ENCODE peak calls at places on chromosome 18, in four cellular contexts. One of them, this sample, is unnamed.

GRCh38 chr18:58213445-58213844 is 169.4 kb downstream of the NEDD4L start:
- DNase-seq in K562: no peak
- DNase-seq in HepG2: no peak
- DNase-seq in HEK293T: no peak
- DNase-seq in this sample: no peak

GRCh38 chr18:45554070-45554767 is 61.1 kb upstream of the SLC14A2 start:
- DNase-seq in HEK293T: no peak
- DNase-seq in HepG2: no peak
- DNase-seq in K562: no peak
- DNase-seq in this sample: no peak

GRCh38 chr18:13095466-13095865 is 104.3 kb downstream of the CEP192 start:
- DNase-seq in HepG2: no peak
- DNase-seq in K562: no peak
- DNase-seq in HEK293T: no peak
- DNase-seq in this sample: no peak

GRCh38 chr18:3261393-3262233 is at the start of gene MYL12B:
- DNase-seq in K562: peak; percentile 80
- DNase-seq in HepG2: peak; percentile 72
- DNase-seq in HEK293T: peak; percentile 60
- DNase-seq in this sample: peak; percentile 78

GRCh38 chr18:9688036-9688741 is 19.9 kb upstream of the RAB31 start:
- DNase-seq in HEK293T: no peak
- DNase-seq in K562: peak; percentile 56
- DNase-seq in HepG2: no peak
- DNase-seq in this sample: no peak

GRCh38 chr18:45066868-45067267 is 386.2 kb downstream of the SETBP1 start:
- DNase-seq in HEK293T: no peak
- DNase-seq in K562: no peak
- DNase-seq in HepG2: no peak
- DNase-seq in this sample: no peak

GRCh38 chr18:22408059-22408458 is 9.7 kb downstream of the CTAGE1 start:
- DNase-seq in K562: peak; percentile 31
- DNase-seq in HepG2: no peak
- DNase-seq in HEK293T: no peak
- DNase-seq in this sample: no peak

GRCh38 chr18:2776596-2776995 is 70.2 kb upstream of the EMILIN2 start:
- DNase-seq in HepG2: no peak
- DNase-seq in K562: no peak
- DNase-seq in HEK293T: no peak
- DNase-seq in this sample: no peak

GRCh38 chr18:54023471-54023870 is 201.0 kb downstream of the MBD2 start:
- DNase-seq in HepG2: no peak
- DNase-seq in HEK293T: no peak
- DNase-seq in K562: no peak
- DNase-seq in this sample: no peak

GRCh38 chr18:5632041-5632440 is 88.2 kb upstream of the EPB41L3 start:
- DNase-seq in HEK293T: no peak
- DNase-seq in K562: no peak
- DNase-seq in HepG2: no peak
- DNase-seq in this sample: no peak

GRCh38 chr18:9898792-9899549 is 13.2 kb downstream of the TXNDC2 start:
- DNase-seq in HEK293T: no peak
- DNase-seq in K562: peak; percentile 56
- DNase-seq in HepG2: peak; percentile 75
- DNase-seq in this sample: no peak

GRCh38 chr18:56083097-56083865 is 495.3 kb upstream of the TCF4 start:
- DNase-seq in HEK293T: no peak
- DNase-seq in K562: no peak
- DNase-seq in HepG2: no peak
- DNase-seq in this sample: peak; percentile 19
- TF ChIP-seq ELF4 in HEK293T: no peak
- TF ChIP-seq ELF4 in K562: no peak
- TF ChIP-seq ELF4 in HepG2: no peak
- TF ChIP-seq ELF4 in this sample: no peak

GRCh38 chr18:31325051-31325450 is 7.1 kb downstream of the DSG1 start:
- DNase-seq in HEK293T: no peak
- DNase-seq in HepG2: no peak
- DNase-seq in K562: no peak
- DNase-seq in this sample: no peak
- TF ChIP-seq ELF4 in HEK293T: no peak
- TF ChIP-seq ELF4 in HepG2: no peak
- TF ChIP-seq ELF4 in K562: no peak
- TF ChIP-seq ELF4 in this sample: no peak

DNA sequence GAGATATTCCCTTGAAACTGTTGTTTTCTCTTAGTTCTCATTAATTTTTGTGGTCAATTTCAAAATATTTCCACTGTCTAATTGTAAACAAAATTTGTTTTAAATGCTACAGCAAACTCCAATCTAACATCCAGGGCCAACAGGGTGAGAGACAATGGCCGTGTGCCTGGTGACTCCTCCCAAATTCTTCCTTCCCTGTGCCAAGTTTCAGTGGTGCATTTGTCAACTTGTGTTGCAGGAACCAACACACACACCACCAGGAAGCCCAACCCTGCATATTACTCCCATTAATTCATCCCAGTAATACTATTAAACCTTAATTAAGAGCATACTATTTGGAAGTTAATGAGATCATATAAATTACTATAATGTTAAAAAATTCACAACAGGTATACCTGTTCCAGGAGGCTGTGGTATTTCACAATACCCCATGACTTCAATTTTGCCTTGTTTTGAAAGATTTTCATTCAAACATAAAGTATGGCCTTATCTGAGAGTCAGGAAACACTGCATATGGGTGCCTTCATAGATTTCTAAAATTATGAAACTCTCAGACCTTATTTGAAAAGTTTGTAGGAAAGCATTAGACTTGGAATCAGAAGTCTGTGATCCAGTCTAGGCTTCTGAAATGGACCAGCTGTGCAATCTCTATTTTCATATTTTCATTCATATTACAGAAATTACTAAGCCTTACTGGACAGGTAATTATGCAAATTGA is 1.1 kb downstream of the SERPINB2 start:
- DNase-seq in HEK293T: no peak
- DNase-seq in HepG2: no peak
- DNase-seq in K562: no peak
- DNase-seq in this sample: no peak
- TF ChIP-seq ELF4 in HEK293T: no peak
- TF ChIP-seq ELF4 in HepG2: no peak
- TF ChIP-seq ELF4 in K562: no peak
- TF ChIP-seq ELF4 in this sample: no peak

GRCh38 chr18:32918692-32919250 is 145.9 kb upstream of the KLHL14 start:
- DNase-seq in HepG2: no peak
- DNase-seq in K562: no peak
- DNase-seq in HEK293T: no peak
- DNase-seq in this sample: no peak

GRCh38 chr18:32919799-32920198 is 147.0 kb upstream of the KLHL14 start:
- DNase-seq in HepG2: peak; percentile 85
- DNase-seq in HEK293T: peak; percentile 88
- DNase-seq in K562: no peak
- DNase-seq in this sample: peak; percentile 59

GRCh38 chr18:32922951-32923430 is 150.2 kb upstream of the KLHL14 start:
- DNase-seq in HEK293T: peak; percentile 49
- DNase-seq in K562: no peak
- DNase-seq in HepG2: no peak
- DNase-seq in this sample: no peak

GRCh38 chr18:32915526-32915925 is 142.7 kb upstream of the KLHL14 start:
- DNase-seq in HepG2: no peak
- DNase-seq in HEK293T: no peak
- DNase-seq in K562: no peak
- DNase-seq in this sample: no peak

DNA sequence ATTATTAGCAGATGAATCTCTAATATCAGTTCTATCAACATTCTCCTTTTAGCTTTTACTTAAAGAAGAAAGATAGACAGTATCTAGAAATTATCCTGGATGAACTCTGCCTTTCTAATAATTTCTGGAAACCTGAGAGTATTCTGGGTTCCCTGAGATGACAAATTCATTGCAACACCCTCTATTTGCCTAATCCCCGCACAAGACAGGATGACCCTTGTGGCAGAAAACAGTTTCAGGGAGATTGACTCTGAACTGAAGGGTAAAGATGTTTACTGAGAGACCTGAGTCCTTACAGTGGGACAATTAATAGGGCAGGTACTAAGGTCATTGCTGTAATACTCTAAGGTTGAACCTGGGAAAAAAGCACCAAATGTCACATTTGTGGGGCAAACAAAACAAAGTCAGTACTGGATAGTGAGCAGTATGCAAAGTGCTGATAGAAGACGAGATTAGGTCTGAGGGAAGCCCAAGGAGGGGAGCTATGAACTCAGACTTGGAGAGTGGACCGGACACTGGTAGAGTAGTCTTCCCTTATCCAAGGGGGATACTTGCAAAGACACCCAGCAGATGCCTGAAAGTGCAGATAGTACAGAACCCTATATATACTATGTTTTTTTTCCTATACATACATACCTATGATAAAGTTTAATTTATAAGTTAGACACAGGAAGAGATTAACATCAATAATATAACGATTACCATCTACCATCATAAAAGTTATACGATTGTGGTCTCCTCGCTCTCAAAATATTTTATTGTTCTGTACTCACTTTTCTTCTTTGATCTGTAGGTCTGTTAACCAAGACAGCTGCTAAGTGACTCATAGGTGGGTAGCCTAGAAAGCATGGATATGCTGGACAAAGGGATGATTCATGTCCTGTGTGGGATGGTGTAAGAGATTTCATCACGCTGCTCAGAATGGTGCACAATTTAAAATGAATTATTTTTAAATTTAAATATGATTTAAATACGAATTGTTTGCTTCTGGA is 148.3 kb upstream of the KLHL14 start:
- DNase-seq in HEK293T: no peak
- DNase-seq in HepG2: peak; percentile 70
- DNase-seq in K562: no peak
- DNase-seq in this sample: no peak
- TF ChIP-seq ELF4 in HEK293T: no peak
- TF ChIP-seq ELF4 in HepG2: no peak
- TF ChIP-seq ELF4 in K562: no peak
- TF ChIP-seq ELF4 in this sample: no peak

GRCh38 chr18:72555101-72555500 is 11.0 kb upstream of the CBLN2 start:
- DNase-seq in HepG2: no peak
- DNase-seq in K562: no peak
- DNase-seq in HEK293T: no peak
- DNase-seq in this sample: no peak
- TF ChIP-seq ELF4 in HepG2: no peak
- TF ChIP-seq ELF4 in K562: no peak
- TF ChIP-seq ELF4 in HEK293T: no peak
- TF ChIP-seq ELF4 in this sample: no peak

GRCh38 chr18:42850174-42850766 is 265.2 kb downstream of the RIT2 start:
- DNase-seq in K562: no peak
- DNase-seq in HEK293T: peak; percentile 16
- DNase-seq in HepG2: no peak
- DNase-seq in this sample: no peak
- TF ChIP-seq ELF4 in K562: no peak
- TF ChIP-seq ELF4 in HEK293T: no peak
- TF ChIP-seq ELF4 in HepG2: no peak
- TF ChIP-seq ELF4 in this sample: no peak

GRCh38 chr18:11994346-11994707 is 13.0 kb downstream of the IMPA2 start:
- DNase-seq in K562: no peak
- DNase-seq in HepG2: peak; percentile 83
- DNase-seq in HEK293T: no peak
- DNase-seq in this sample: no peak
- TF ChIP-seq ELF4 in K562: no peak
- TF ChIP-seq ELF4 in HepG2: no peak
- TF ChIP-seq ELF4 in HEK293T: no peak
- TF ChIP-seq ELF4 in this sample: no peak

GRCh38 chr18:78979682-78980278 is at the start of gene SALL3:
- DNase-seq in HEK293T: peak; percentile 20
- DNase-seq in HepG2: no peak
- DNase-seq in K562: no peak
- DNase-seq in this sample: peak; percentile 76
- TF ChIP-seq ELF4 in HEK293T: no peak
- TF ChIP-seq ELF4 in HepG2: no peak
- TF ChIP-seq ELF4 in K562: no peak
- TF ChIP-seq ELF4 in this sample: no peak

DNA sequence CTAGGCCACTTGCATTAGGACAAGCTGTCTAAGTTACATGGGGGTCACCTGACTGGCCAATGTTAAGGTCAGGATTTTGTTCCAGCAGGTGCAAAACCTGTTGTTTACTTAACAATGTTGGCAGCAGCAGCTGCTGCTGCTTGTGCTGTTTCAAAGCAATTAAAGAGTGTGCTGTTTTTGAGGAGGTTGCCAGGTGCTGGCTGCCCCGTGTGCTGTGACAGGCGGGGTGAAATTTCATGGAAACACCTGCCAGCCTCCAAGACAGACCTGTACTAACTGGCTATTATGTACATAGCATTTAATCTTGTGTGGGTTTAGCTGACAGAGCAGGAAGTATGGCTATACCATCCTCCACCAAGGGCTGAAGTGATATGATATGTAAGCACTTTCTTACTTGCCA is 224.9 kb downstream of the ASXL3 start:
- DNase-seq in K562: no peak
- DNase-seq in HEK293T: no peak
- DNase-seq in HepG2: no peak
- DNase-seq in this sample: no peak
- TF ChIP-seq ELF4 in K562: no peak
- TF ChIP-seq ELF4 in HEK293T: no peak
- TF ChIP-seq ELF4 in HepG2: no peak
- TF ChIP-seq ELF4 in this sample: no peak